ENCODE peak calls at places on chromosomes 5 and 9, in five cellular contexts. Z, L, C, Y and S are unnamed samples.

GRCh38 chr5:51961154-51961562 is 577.9 kb downstream of the ISL1 start:
- DNase-seq in Z (no peak), L (no peak), C (no peak), Y (no peak), S (no peak)

GRCh38 chr9:134677743-134678142 is 36.1 kb downstream of the COL5A1 start:
- DNase-seq in Z (no peak), L (no peak), C (no peak), Y (no peak), S (no peak)

GRCh38 chr5:12614608-12615007 is 710.4 kb upstream of the CTNND2 start:
- DNase-seq in Z (no peak), L (no peak), C (no peak), Y (no peak), S (no peak)

GRCh38 chr9:3962467-3962866 is 337.4 kb downstream of the GLIS3 start:
- DNase-seq in Z (peak; percentile 56), L (no peak), C (peak; percentile 49), Y (peak; percentile 34), S (no peak)

GRCh38 chr5:171580506-171581265 is 161.2 kb downstream of the FGF18 start:
- DNase-seq in Z (peak; percentile 45), L (no peak), C (peak; percentile 55), Y (no peak), S (no peak)

GRCh38 chr5:147407094-147407681 is 102.7 kb downstream of the DPYSL3 start:
- DNase-seq in Z (peak; percentile 39), L (no peak), C (peak; percentile 92), Y (no peak), S (peak; percentile 70)

GRCh38 chr5:121628783-121629182 is 222.9 kb upstream of the FTMT start:
- DNase-seq in Z (no peak), L (no peak), C (no peak), Y (no peak), S (no peak)

GRCh38 chr5:159106193-159106568 is 6.5 kb upstream of the EBF1 start:
- DNase-seq in Z (no peak), L (no peak), C (no peak), Y (no peak), S (no peak)

GRCh38 chr5:9105851-9106250 is 440.0 kb downstream of the SEMA5A start:
- DNase-seq in Z (no peak), L (no peak), C (no peak), Y (no peak), S (no peak)

GRCh38 chr9:134616341-134616740 is 25.3 kb upstream of the COL5A1 start:
- DNase-seq in Z (no peak), L (no peak), C (no peak), Y (no peak), S (no peak)

GRCh38 chr5:133341915-133342710 is 270.2 kb downstream of the FSTL4 start:
- DNase-seq in Z (no peak), L (no peak), C (no peak), Y (no peak), S (no peak)

GRCh38 chr9:106958955-106959657 is 96.1 kb downstream of the ZNF462 start:
- DNase-seq in Z (no peak), L (no peak), C (peak; percentile 62), Y (no peak), S (no peak)

DNA sequence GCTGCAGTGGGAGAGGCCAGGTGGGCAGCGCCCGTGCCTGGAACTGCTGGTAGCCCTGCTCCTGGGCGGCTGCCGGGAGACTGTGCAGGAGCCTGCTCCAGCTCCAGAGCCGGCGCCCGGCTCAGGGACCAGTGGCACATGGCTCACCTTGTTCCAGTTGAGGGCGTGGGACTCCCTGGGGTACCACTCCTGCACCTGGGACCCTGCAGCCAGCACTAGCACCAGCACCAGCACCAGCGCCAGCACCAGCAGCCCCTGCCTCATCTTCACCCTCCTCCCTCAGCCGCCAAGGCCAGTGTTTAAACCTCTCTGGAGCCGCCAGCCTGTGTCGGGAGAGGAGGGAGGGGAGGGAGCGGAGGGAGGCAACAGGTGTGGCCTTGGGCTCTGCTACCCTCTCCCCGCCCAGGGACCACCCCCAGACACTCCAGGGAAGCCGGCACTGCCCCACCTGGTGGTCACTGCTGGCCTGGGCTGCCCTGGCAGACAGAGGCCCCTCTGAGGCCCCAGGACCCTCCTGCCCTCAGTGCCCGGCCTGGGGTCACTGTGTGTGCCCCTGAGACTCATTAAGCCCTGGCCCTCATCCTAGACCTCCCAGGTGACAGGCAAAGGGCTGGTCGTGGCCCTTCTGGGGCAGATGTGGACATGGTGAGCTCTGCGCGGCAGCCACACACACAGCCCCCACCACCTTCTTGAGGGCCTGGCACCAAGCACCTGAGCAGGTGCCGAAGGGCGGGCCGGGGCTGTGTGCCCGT is at the start of gene LCN10:
- DNase-seq in Z (no peak), L (no peak), C (no peak), Y (no peak), S (no peak)
- TF ChIP-seq CTCF in Z (peak; percentile 41), L (no peak), C (peak; percentile 64), Y (peak; percentile 45), S (peak; percentile 42)

DNA sequence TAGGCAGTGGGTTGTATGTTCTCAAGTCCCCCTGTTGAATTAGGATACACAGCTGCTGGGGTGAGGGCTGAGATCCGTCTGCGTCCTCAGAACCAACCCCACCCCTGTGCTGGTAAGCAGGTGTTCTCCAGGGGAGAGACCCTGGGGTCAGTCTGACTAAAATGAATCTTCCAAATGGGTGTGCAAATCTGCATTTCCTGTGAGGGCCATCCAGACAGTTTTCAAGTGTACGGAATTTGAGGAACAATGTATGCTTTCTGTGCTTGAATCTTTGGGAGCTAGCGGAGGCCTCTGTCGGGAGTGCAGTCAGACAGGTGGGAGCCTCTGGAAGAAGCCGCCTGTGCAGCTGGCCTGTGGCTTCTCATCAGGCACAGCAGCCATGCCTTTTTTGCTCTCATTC is 122.9 kb downstream of the MACROH2A1 start:
- DNase-seq in Z (no peak), L (no peak), C (no peak), Y (no peak), S (no peak)
- H3K4me3 ChIP-seq in Z (no peak overlapping the region), L (no peak overlapping the region), C (no peak overlapping the region), Y (no peak overlapping the region), S (no peak overlapping the region)

DNA sequence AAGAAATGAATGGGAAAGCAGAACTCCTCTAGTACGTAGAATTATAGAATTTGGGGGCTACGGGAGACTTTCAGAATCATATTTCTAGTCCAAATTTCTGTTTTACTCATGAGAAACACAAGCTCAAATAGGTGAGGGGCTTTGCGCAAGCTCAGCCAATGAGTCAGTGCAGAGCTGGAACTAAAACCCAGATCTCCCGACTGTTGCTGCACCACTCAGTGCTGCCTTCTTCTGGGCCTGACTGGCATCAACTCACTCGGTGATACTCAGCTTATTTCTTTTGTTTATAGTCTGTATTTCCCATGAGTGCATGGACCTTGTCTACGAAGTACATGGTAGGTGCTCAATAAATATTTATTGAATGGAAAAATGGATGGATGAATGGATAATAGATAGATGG is 280.2 kb downstream of the CDK5RAP2 start:
- DNase-seq in Z (no peak), L (no peak), C (no peak), Y (no peak), S (no peak)
- TF ChIP-seq CTCF in Z (peak; percentile 2), L (no peak), C (no peak), Y (no peak), S (no peak)

GRCh38 chr9:5511476-5511875 is 1.1 kb downstream of the PDCD1LG2 start:
- DNase-seq in Z (no peak), L (no peak), C (no peak), Y (no peak), S (no peak)
- H3K4me3 ChIP-seq in Z (peak overlapping the region; percentile 30), L (no peak overlapping the region), C (peak overlapping the region; percentile 25), Y (peak overlapping the region; percentile 58), S (peak overlapping the region; percentile 64)

DNA sequence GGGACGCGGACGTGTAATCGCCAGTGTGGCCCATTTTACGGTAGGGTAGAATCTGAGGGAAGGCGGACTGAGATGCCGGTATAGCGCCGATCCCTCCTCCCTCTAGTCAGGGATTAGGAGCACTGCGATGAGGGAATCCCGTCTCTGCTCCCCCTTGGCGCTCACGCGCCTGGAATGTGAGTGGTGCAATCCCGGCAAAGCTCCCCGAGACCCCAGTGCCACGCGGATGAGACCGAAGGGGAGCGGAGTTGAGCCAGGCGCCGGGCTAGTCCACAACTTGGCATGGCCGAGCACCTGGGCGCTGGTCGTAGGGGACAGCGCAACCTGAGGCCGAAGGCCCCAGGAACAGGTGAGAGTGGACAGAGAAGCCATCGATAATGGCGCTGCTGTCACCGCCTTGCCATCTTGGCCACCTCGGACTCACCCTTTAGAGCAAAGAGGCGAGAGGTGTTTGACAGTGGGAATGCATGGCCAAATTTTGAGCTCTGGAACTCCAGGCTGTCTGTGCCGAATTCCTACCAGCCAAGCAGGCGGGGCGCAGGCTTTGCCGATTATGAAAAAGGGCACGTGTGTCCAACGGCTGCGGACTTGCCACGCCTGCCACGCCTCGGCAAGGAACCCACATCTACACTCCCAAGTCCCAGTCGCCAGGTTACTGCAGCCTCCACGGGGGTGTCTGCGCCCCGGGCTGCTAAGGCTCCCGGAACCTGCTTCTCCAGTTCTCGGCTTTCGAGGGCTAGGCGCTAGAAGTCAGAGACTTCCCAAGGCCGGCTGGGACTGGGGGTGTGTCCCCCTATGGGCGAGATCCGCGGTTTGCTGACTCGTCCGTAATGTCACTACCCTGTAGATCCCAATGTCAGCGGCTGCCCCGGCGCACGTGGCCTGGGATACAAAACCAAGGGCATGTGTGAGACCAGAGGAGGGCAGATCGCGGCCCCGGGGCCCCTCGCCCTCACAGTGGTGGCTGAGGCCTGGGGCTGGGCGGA is 2.6 kb downstream of the NPR3 start:
- DNase-seq in Z (peak; percentile 13), L (no peak), C (peak; percentile 22), Y (no peak), S (no peak)
- TF ChIP-seq CTCF in Z (peak; percentile 2), L (no peak), C (no peak), Y (no peak), S (no peak)

GRCh38 chr9:131008909-131009618 is at the start of gene LAMC3:
- DNase-seq in Z (peak; percentile 12), L (no peak), C (no peak), Y (no peak), S (no peak)

GRCh38 chr9:131006601-131007000 is 2.4 kb upstream of the LAMC3 start:
- DNase-seq in Z (no peak), L (no peak), C (no peak), Y (no peak), S (no peak)

GRCh38 chr9:131010482-131011273 is 1.7 kb downstream of the LAMC3 start:
- DNase-seq in Z (no peak), L (no peak), C (no peak), Y (no peak), S (no peak)

GRCh38 chr9:131008086-131008485 is 888 bp upstream of the LAMC3 start:
- DNase-seq in Z (no peak), L (no peak), C (no peak), Y (no peak), S (no peak)

GRCh38 chr9:131008563-131008908 is 438 bp upstream of the LAMC3 start:
- DNase-seq in Z (no peak), L (no peak), C (no peak), Y (no peak), S (no peak)
- H3K4me3 ChIP-seq in Z (no peak overlapping the region), L (peak overlapping the region; percentile 25), C (peak overlapping the region; percentile 0), Y (peak overlapping the region; percentile 13), S (peak overlapping the region; percentile 12)

GRCh38 chr5:103648086-103648485 is 85.5 kb upstream of the NUDT12 start:
- DNase-seq in Z (no peak), L (no peak), C (no peak), Y (no peak), S (no peak)
- TF ChIP-seq CTCF in Z (peak; percentile 13), L (no peak), C (no peak), Y (no peak), S (no peak)